ENCODE peak calls at places on chromosome 1, in five cellular contexts. P is lower leg skin, W is T-cell, F is NCI-H69, U is stomach. Q is an unnamed sample.

GRCh38 chr1:110087812-110088738 is 17.6 kb upstream of the ALX3 start:
- DNase-seq in P (no peak), W (no peak), F (peak), U (peak), Q (no peak)

GRCh38 chr1:240465531-240465940 is 146.4 kb downstream of the GREM2 start:
- DNase-seq in P (no peak), W (no peak), F (no peak), U (no peak), Q (no peak)

GRCh38 chr1:17207046-17207445 is 2.1 kb downstream of the PADI1 start:
- DNase-seq in P (no peak), W (no peak), F (peak), U (peak), Q (no peak)

GRCh38 chr1:229022595-229023350 is 248.1 kb upstream of the RAB4A start:
- DNase-seq in P (no peak), W (no peak), F (peak), U (no peak), Q (no peak)

GRCh38 chr1:156276532-156276931 is 6.1 kb downstream of the SMG5 start:
- DNase-seq in P (no peak), W (no peak), F (no peak), U (no peak), Q (no peak)

GRCh38 chr1:202210370-202210769 is 16.8 kb downstream of the LGR6 start:
- DNase-seq in P (no peak), W (no peak), F (peak), U (no peak), Q (no peak)

GRCh38 chr1:75765697-75766355 is 20.2 kb upstream of the RABGGTB start:
- DNase-seq in P (no peak), W (no peak), F (no peak), U (no peak), Q (no peak)

GRCh38 chr1:201119206-201119814 is 7.1 kb upstream of the CACNA1S start:
- DNase-seq in P (no peak), W (peak), F (peak), U (peak), Q (no peak)

GRCh38 chr1:111476761-111477309 is 3.1 kb downstream of the C1orf162 start:
- DNase-seq in P (no peak), W (peak), F (no peak), U (no peak), Q (no peak)

GRCh38 chr1:10696977-10697376 is 99.5 kb downstream of the CASZ1 start:
- DNase-seq in P (no peak), W (no peak), F (no peak), U (no peak), Q (no peak)

GRCh38 chr1:204495078-204495753 is 611 bp upstream of the PIK3C2B start:
- DNase-seq in P (no peak), W (no peak), F (peak), U (no peak), Q (no peak)

GRCh38 chr1:50424045-50424939 is 1.0 kb upstream of the DMRTA2 start:
- DNase-seq in P (no peak), W (no peak), F (peak), U (no peak), Q (no peak)

GRCh38 chr1:210262167-210262896 is 29.7 kb downstream of the SERTAD4 start:
- DNase-seq in P (no peak), W (no peak), F (peak), U (no peak), Q (no peak)

Q was measured in iPS DF 19.7.